ENCODE peak calls at places on chromosomes 13 and 19, in eight cellular contexts. J, W, S, Y, R, T, H and L are unnamed samples.

GRCh38 chr19:14090509-14091085 is at the start of gene SAMD1:
- DNase-seq in J (peak), W (no peak), S (no peak), Y (peak), R (peak), T (peak), H (peak), L (no peak)

GRCh38 chr13:44826586-44827350 is 162.5 kb downstream of the NUFIP1 start:
- DNase-seq in J (no peak), W (no peak), S (no peak), Y (no peak), R (no peak), T (no peak), H (no peak), L (no peak)

GRCh38 chr13:28318418-28318995 is 176.4 kb downstream of the FLT1 start:
- DNase-seq in J (peak), W (no peak), S (no peak), Y (no peak), R (no peak), T (no peak), H (no peak), L (no peak)

GRCh38 chr13:93847162-93847561 is 620.6 kb downstream of the GPC6 start:
- DNase-seq in J (peak), W (no peak), S (peak), Y (no peak), R (peak), T (peak), H (no peak), L (peak)

GRCh38 chr13:49443327-49443688 is 556 bp downstream of the CAB39L start:
- DNase-seq in J (peak), W (no peak), S (no peak), Y (no peak), R (peak), T (peak), H (no peak), L (no peak)

GRCh38 chr19:12786950-12787349 is 4.3 kb upstream of the JUNB start:
- DNase-seq in J (no peak), W (no peak), S (no peak), Y (no peak), R (no peak), T (no peak), H (no peak), L (no peak)

GRCh38 chr19:35513975-35514809 is 743 bp upstream of the DMKN start:
- DNase-seq in J (peak), W (no peak), S (no peak), Y (no peak), R (no peak), T (no peak), H (no peak), L (no peak)

GRCh38 chr13:101139076-101139475 is 277.2 kb downstream of the NALCN start:
- DNase-seq in J (peak), W (no peak), S (no peak), Y (no peak), R (no peak), T (no peak), H (no peak), L (peak)